ENCODE peak calls at places on chromosomes 11 and 22, in four cellular contexts. B, W, L and F are unnamed samples.

GRCh38 chr22:37311761-37312312 is 29.5 kb downstream of the CYTH4 start:
- DNase-seq in L (no peak), W (no peak), B (no peak), F (no peak)

GRCh38 chr11:35619754-35620640 is 1.7 kb downstream of the FJX1 start:
- DNase-seq in L (peak), W (peak), B (peak), F (peak)

GRCh38 chr11:9095421-9095820 is 4.0 kb upstream of the SCUBE2 start:
- DNase-seq in W (no peak), L (peak), B (no peak), F (no peak)

GRCh38 chr22:50118557-50119168 is 28.9 kb downstream of the MOV10L1 start:
- DNase-seq in B (peak), L (no peak), W (no peak), F (peak)

GRCh38 chr11:113448311-113448666 is 26.9 kb downstream of the DRD2 start:
- DNase-seq in L (no peak), B (no peak), W (no peak), F (no peak)

GRCh38 chr22:26887456-26887855 is 230.1 kb downstream of the MIAT start:
- DNase-seq in W (no peak), L (no peak), B (no peak), F (no peak)

GRCh38 chr11:65425105-65425970 is 2.7 kb downstream of the NEAT1 start:
- DNase-seq in L (peak), B (no peak), W (peak), F (peak)

GRCh38 chr11:92852946-92853345 is 116.5 kb upstream of the MTNR1B start:
- DNase-seq in L (no peak), W (peak), B (no peak), F (no peak)

GRCh38 chr22:44400763-44401060 is 88.0 kb upstream of the SHISAL1 start:
- DNase-seq in L (no peak), W (no peak), B (no peak), F (no peak)

GRCh38 chr11:26994579-26995210 is 783 bp downstream of the FIBIN start:
- DNase-seq in B (peak), L (peak), W (peak), F (peak)

GRCh38 chr11:33704240-33705002 is 3.8 kb upstream of the C11orf91 start:
- DNase-seq in W (no peak), B (no peak), L (no peak), F (no peak)

GRCh38 chr11:35995872-35996271 is 52.0 kb downstream of the LDLRAD3 start:
- DNase-seq in L (no peak), W (no peak), B (no peak), F (no peak)

GRCh38 chr11:10659339-10660216 is 34.0 kb downstream of the IRAG1 start:
- DNase-seq in W (no peak), B (no peak), L (no peak), F (peak)

GRCh38 chr22:24305260-24305692 is 34.6 kb downstream of the SPECC1L start:
- DNase-seq in B (no peak), W (no peak), L (no peak), F (no peak)

GRCh38 chr11:6397636-6398035 is 7.4 kb downstream of the SMPD1 start:
- DNase-seq in W (no peak), L (peak), B (no peak), F (no peak)

GRCh38 chr22:50726643-50727340 is 11.2 kb upstream of the ACR start:
- DNase-seq in B (no peak), L (peak), W (peak), F (no peak)

GRCh38 chr22:44586337-44586990 is 88.4 kb upstream of the RTL6 start:
- DNase-seq in B (no peak), W (peak), L (peak), F (no peak)

GRCh38 chr11:78418584-78419211 is 1.1 kb upstream of the GAB2 start:
- DNase-seq in W (no peak), B (no peak), L (no peak), F (no peak)

GRCh38 chr11:10350341-10350740 is 45.5 kb downstream of the ADM start:
- DNase-seq in B (no peak), W (no peak), L (peak), F (no peak)

GRCh38 chr22:23376256-23376655 is 195.9 kb downstream of the BCR start:
- DNase-seq in W (no peak), B (no peak), L (peak), F (no peak)

GRCh38 chr22:39197578-39197977 is 45.1 kb upstream of the CBX7 start:
- DNase-seq in W (no peak), L (no peak), B (no peak), F (no peak)

GRCh38 chr22:48055827-48056226 is 1293.4 kb downstream of the TBC1D22A start:
- DNase-seq in B (no peak), W (no peak), L (no peak), F (no peak)

GRCh38 chr22:26416670-26417270 is 12.3 kb upstream of the ASPHD2 start:
- DNase-seq in B (no peak), W (no peak), L (peak), F (peak)

GRCh38 chr11:33635161-33635560 is 65.5 kb downstream of the C11orf91 start:
- DNase-seq in L (no peak), W (no peak), B (no peak), F (peak)

GRCh38 chr11:30342736-30343166 is 19.8 kb downstream of the ARL14EP start:
- DNase-seq in B (no peak), L (no peak), W (no peak), F (no peak)

GRCh38 chr11:70432580-70432979 is 34.3 kb downstream of the CTTN start:
- DNase-seq in B (no peak), L (peak), W (no peak), F (no peak)

GRCh38 chr11:120958185-120958584 is 65.7 kb upstream of the TBCEL start:
- DNase-seq in B (no peak), W (no peak), L (no peak), F (no peak)

GRCh38 chr11:16184588-16184987 is 171.8 kb downstream of the SOX6 start:
- DNase-seq in L (no peak), B (no peak), W (no peak), F (no peak)

GRCh38 chr11:96127596-96127959 is 203.7 kb upstream of the MTMR2 start:
- DNase-seq in L (no peak), W (no peak), B (no peak), F (no peak)

GRCh38 chr11:30487200-30487898 is 98.8 kb downstream of the MPPED2 start:
- DNase-seq in L (no peak), B (no peak), W (peak), F (no peak)

GRCh38 chr22:34804588-34804987 is 261.4 kb upstream of the ISX start:
- DNase-seq in L (peak), B (no peak), W (no peak), F (no peak)

GRCh38 chr22:37745548-37746365 is 48.9 kb downstream of the TRIOBP start:
- DNase-seq in B (peak), W (peak), L (peak), F (peak)

GRCh38 chr22:20129747-20130014 is 1.9 kb upstream of the ZDHHC8 start:
- DNase-seq in B (no peak), W (no peak), L (no peak), F (no peak)

GRCh38 chr11:126186031-126186698 is 25.3 kb downstream of the RPUSD4 start:
- DNase-seq in W (no peak), B (peak), L (peak), F (no peak)

GRCh38 chr11:126214446-126215240 is 3.1 kb downstream of the FAM118B start:
- DNase-seq in B (no peak), L (no peak), W (no peak), F (no peak)

GRCh38 chr22:24134090-24134846 is 47.0 kb upstream of the SUSD2 start:
- DNase-seq in B (peak), L (no peak), W (peak), F (peak)

GRCh38 chr11:28767574-28767973 is 659.4 kb downstream of the METTL15 start:
- DNase-seq in W (no peak), B (no peak), L (no peak), F (no peak)

GRCh38 chr11:86183694-86184093 is 60.9 kb upstream of the EED start:
- DNase-seq in L (no peak), B (no peak), W (no peak), F (no peak)

GRCh38 chr11:86180860-86181259 is 63.7 kb upstream of the EED start:
- DNase-seq in B (no peak), W (no peak), L (no peak), F (no peak)

GRCh38 chr11:86184728-86185127 is 59.8 kb upstream of the EED start:
- DNase-seq in B (no peak), W (no peak), L (no peak), F (no peak)

GRCh38 chr11:86181379-86181778 is 63.2 kb upstream of the EED start:
- DNase-seq in L (no peak), W (no peak), B (no peak), F (no peak)

GRCh38 chr11:86182976-86183584 is 61.5 kb upstream of the EED start:
- DNase-seq in L (no peak), W (peak), B (no peak), F (no peak)
- H3K4me3 ChIP-seq in L (no peak), W (no peak), B (no peak), F (no peak)

DNA sequence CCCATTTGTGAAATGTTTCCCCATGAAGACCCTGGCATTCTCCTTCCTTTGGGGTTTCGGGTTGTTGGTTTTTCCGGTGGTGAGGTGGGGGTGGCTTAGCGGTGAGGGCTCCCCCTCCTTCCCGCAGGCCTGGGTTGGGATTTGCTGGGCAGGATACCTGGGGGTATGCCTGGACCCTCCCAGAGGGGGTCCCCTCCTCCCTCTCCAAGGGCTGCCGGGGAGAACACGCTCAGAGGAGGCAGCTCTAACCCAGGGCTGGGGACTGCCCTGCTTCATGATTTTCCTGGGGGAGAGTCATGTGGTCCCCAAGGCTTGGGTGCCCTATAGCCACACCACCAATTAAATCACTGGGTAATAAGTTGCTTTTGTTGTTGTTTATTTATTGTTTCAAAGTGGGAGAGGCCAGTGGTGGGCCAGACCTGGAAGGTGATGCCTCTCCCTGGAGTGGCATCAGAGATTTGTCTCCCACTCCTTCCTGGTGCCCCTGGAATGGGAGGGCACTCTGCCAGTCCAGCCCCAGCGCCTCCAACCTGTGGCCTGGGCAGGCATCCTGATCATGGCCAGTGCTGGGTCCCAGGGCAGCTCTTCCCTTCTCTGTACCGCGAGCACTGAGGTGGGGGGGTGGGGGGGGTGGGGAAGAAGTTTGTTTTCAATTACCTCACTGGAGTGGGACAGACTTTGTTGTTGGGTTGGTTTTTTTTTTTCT is 1.3 kb upstream of the CLCF1 start:
- DNase-seq in L (peak), B (no peak), W (no peak), F (peak)
- H3K4me3 ChIP-seq in L (peak), B (peak), W (peak), F (no peak)

GRCh38 chr22:45969801-45970464 is 7.0 kb downstream of the WNT7B start:
- DNase-seq in B (no peak), W (no peak), L (peak), F (no peak)

GRCh38 chr22:45972091-45972867 is 4.7 kb downstream of the WNT7B start:
- DNase-seq in L (peak), B (no peak), W (no peak), F (no peak)

GRCh38 chr22:45969414-45969799 is 7.6 kb downstream of the WNT7B start:
- DNase-seq in W (no peak), B (no peak), L (peak), F (no peak)

GRCh38 chr22:45971389-45972028 is 5.5 kb downstream of the WNT7B start:
- DNase-seq in B (no peak), L (peak), W (no peak), F (no peak)

GRCh38 chr22:45970709-45971388 is 6.1 kb downstream of the WNT7B start:
- DNase-seq in L (peak), B (no peak), W (no peak), F (no peak)
- H3K4me3 ChIP-seq in L (peak), B (no peak), W (peak), F (no peak)

DNA sequence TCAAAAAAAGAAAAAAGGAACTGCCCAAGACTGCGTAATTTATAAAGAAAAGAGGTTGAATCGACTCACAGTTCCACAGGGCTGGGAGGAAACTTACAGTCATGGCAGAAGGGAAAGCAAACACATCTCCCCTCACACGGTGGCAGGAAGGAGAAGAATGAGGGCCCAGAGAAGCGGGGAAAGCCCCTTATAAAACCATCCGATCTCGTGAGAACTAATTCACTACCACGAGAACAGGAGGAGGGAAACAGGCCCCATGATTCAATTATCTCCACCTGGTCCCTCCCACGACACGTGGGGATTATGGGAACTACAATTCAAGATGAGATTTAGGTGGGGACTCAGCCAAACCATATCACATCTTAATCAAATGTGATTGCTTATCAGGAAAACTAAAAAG is 82.2 kb downstream of the BUD13 start:
- DNase-seq in B (no peak), W (no peak), L (no peak), F (no peak)
- H3K4me3 ChIP-seq in B (no peak), W (no peak), L (no peak), F (no peak)

DNA sequence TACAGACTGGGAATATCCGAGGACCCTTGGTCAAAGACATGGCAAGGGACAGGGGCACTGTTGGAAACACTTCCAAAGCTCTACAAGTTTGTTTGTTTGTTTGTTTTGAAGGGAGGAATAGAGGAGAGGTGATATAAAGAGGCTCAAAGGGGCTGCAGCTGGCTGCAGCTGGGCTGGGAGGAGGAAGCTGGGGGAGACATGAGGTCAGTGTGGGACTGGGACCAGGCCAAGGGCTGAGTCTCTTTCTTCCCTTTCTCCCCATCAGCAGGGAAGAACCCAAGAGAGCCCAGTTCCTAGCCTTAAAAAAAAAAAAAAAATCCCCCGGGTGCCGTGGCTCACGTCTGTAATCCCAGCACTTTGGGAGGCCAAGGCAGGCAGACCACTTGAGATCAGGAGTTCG is 5.0 kb downstream of the RHOG start:
- DNase-seq in L (no peak), W (no peak), B (peak), F (no peak)
- H3K4me3 ChIP-seq in L (no peak), W (no peak), B (no peak), F (no peak)